ENCODE peak calls at places on chromosomes 13 and 19, in five cellular contexts. B, I, D, R and Q are unnamed samples.

GRCh38 chr19:45613926-45614725 is 12.1 kb upstream of the GPR4 start:
- DNase-seq in I (no peak), B (peak), D (peak), R (peak), Q (peak)

GRCh38 chr19:53365134-53365898 is at the start of gene ZNF525:
- DNase-seq in D (peak), I (peak), R (peak), B (peak), Q (peak)

GRCh38 chr19:42323852-42324654 is 1.4 kb upstream of the MEGF8 start:
- DNase-seq in B (peak), R (no peak), D (no peak), I (no peak), Q (peak)

GRCh38 chr13:38848360-38848759 is 142.3 kb downstream of the STOML3 start:
- DNase-seq in B (no peak), I (no peak), D (no peak), R (no peak), Q (no peak)

GRCh38 chr13:98567140-98567539 is 9.8 kb downstream of the STK24 start:
- DNase-seq in I (no peak), R (no peak), D (no peak), B (no peak), Q (no peak)

GRCh38 chr13:82412749-82413148 is 1469.5 kb downstream of the SLITRK1 start:
- DNase-seq in B (no peak), R (no peak), I (no peak), D (no peak), Q (no peak)

GRCh38 chr19:16470911-16471811 is 609 bp downstream of the EPS15L1 start:
- DNase-seq in B (peak), R (peak), D (no peak), I (no peak), Q (peak)

GRCh38 chr13:101354895-101355294 is 61.4 kb downstream of the NALCN start:
- DNase-seq in I (no peak), D (no peak), R (no peak), B (no peak), Q (no peak)

GRCh38 chr13:108086678-108087077 is 128.7 kb downstream of the LIG4 start:
- DNase-seq in D (no peak), R (no peak), B (peak), I (no peak), Q (no peak)

GRCh38 chr19:10565028-10565566 is 713 bp downstream of the KRI1 start:
- DNase-seq in B (peak), R (no peak), D (peak), I (peak), Q (peak)

GRCh38 chr13:44280461-44280860 is 93.2 kb upstream of the SERP2 start:
- DNase-seq in B (no peak), I (no peak), R (no peak), D (no peak), Q (no peak)

GRCh38 chr13:42071667-42072419 is 23.4 kb downstream of the DGKH start:
- DNase-seq in B (no peak), D (no peak), I (no peak), R (no peak), Q (peak)

GRCh38 chr13:50936681-50937080 is 27.1 kb downstream of the RNASEH2B start:
- DNase-seq in I (no peak), B (no peak), D (no peak), R (no peak), Q (no peak)
- TF ChIP-seq POLR2A in I (no peak), B (no peak), D (no peak), R (no peak), Q (no peak)

GRCh38 chr13:77329133-77330008 is 2.5 kb upstream of the MYCBP2 start:
- DNase-seq in I (peak), R (peak), B (peak), D (peak), Q (peak)
- TF ChIP-seq POLR2A in I (peak), R (peak), B (peak), D (no peak), Q (peak)

GRCh38 chr13:24036115-24036514 is 124.4 kb upstream of the SPATA13 start:
- DNase-seq in B (no peak), D (no peak), R (no peak), I (no peak), Q (no peak)
- TF ChIP-seq POLR2A in B (no peak), D (no peak), R (no peak), I (no peak), Q (no peak)

DNA sequence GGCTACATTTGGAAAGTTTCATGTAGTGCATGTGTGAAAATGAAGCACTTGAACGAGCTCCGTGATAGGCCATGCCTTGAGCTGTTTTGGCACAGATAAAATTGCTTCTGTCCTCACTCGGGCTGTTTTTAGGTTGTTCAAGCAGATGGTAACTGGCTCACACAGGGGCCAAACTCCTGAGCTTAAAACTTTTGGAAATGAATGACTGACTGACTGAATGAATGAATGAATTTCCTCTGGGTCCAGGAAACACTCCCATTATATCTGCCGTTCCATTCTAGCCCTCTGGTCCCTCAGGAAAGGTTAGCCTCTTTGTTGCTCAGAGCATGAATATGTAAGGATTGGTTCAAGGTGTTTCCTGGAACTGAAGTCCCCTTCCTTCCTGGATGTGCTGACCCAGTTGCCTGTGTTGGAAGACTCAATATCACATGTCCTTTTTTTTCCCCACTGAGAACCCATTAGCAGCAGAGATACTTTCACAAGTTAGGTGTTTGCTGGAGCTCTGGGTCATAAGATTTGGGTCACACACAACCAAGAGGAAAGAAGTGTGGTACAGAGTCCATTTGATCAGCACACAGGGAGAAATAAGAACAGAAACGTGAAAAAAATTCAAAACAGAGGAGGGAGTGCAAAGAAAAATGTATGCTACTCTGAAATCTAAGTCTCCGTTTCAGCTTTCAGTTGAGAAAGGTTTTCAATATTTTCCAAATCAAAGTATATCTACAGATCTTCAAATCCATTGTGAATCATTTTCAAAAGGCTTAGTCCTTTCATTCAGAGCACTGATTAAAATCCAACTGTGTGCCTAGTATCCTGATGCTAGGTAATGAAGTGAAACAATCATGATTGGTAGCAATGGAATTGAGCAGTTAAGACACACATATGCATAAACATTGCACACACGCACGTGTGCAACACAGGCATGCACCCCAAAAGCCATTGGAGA is 18.9 kb downstream of the MBNL2 start:
- DNase-seq in D (no peak), R (no peak), B (no peak), I (no peak), Q (no peak)
- TF ChIP-seq POLR2A in D (no peak), R (no peak), B (no peak), I (no peak), Q (no peak)